ENCODE peak calls at places on chromosomes 4 and X, in eight cellular contexts. F, J, I, Z, W, Q, D and Y are unnamed samples.
A peak's percentile ranks its signal among the peaks of the same experiment; 100 is the strongest.

GRCh38 chr4:65789850-65790249 is 119.6 kb upstream of the EPHA5 start:
- DNase-seq in J (no peak), Z (no peak), Q (no peak), W (no peak), D (no peak), I (no peak), F (no peak), Y (no peak)

GRCh38 chr4:176964116-176964691 is 171.5 kb upstream of the VEGFC start:
- DNase-seq in Z (no peak), F (no peak), Q (no peak), W (no peak), I (peak; percentile 59), J (no peak), D (no peak), Y (no peak)

GRCh38 chr4:7795983-7796382 is 143.7 kb downstream of the AFAP1 start:
- DNase-seq in D (no peak), J (no peak), F (no peak), Z (no peak), W (no peak), Q (no peak), I (no peak), Y (no peak)

GRCh38 chr4:85703098-85703497 is 228.1 kb downstream of the ARHGAP24 start:
- DNase-seq in W (no peak), I (no peak), Z (peak; percentile 21), D (no peak), Q (no peak), F (no peak), J (no peak), Y (no peak)

GRCh38 chr4:18938343-18939109 is 917.0 kb upstream of the LCORL start:
- DNase-seq in Q (no peak), Z (peak; percentile 0), W (no peak), J (no peak), D (no peak), F (no peak), I (no peak), Y (no peak)

GRCh38 chrX:70970482-70970999 is 39.6 kb upstream of the SLC7A3 start:
- DNase-seq in W (no peak), D (no peak), Z (peak; percentile 47), J (no peak), I (peak; percentile 26), Q (no peak), F (no peak), Y (no peak)

GRCh38 chr4:143320113-143320512 is 16.6 kb upstream of the GAB1 start:
- DNase-seq in W (no peak), I (no peak), D (no peak), Q (no peak), Z (no peak), F (no peak), J (no peak), Y (no peak)

GRCh38 chr4:37653601-37654000 is 32.6 kb downstream of the RELL1 start:
- DNase-seq in I (peak; percentile 66), D (no peak), J (no peak), Q (peak; percentile 24), Z (peak; percentile 21), W (no peak), F (no peak), Y (no peak)

GRCh38 chr4:3811621-3812020 is 45.4 kb downstream of the ADRA2C start:
- DNase-seq in Z (no peak), I (no peak), F (no peak), W (no peak), D (no peak), J (no peak), Q (no peak), Y (no peak)

GRCh38 chrX:119374736-119375135 is 24.4 kb upstream of the SLC25A43 start:
- DNase-seq in W (no peak), D (no peak), F (no peak), I (peak; percentile 48), Q (no peak), Z (peak; percentile 72), J (no peak), Y (no peak)

GRCh38 chr4:73823756-73824155 is 12.7 kb upstream of the CXCL6 start:
- DNase-seq in I (no peak), J (no peak), F (no peak), Q (no peak), W (no peak), D (no peak), Z (no peak), Y (no peak)

GRCh38 chr4:3816256-3816825 is 50.2 kb downstream of the ADRA2C start:
- DNase-seq in Z (no peak), D (peak; percentile 32), J (no peak), Q (no peak), W (no peak), F (no peak), I (no peak), Y (no peak)

GRCh38 chr4:2044542-2045517 is 14.3 kb upstream of the NAT8L start:
- DNase-seq in I (no peak), W (no peak), Z (no peak), D (peak; percentile 10), F (no peak), Q (no peak), J (no peak), Y (no peak)

GRCh38 chrX:154036513-154036912 is 16.8 kb upstream of the IRAK1 start:
- DNase-seq in D (no peak), F (no peak), J (no peak), Q (no peak), Z (no peak), I (no peak), W (no peak), Y (no peak)

GRCh38 chr4:15144249-15144966 is 142.1 kb downstream of the CPEB2 start:
- DNase-seq in J (no peak), Q (no peak), Z (no peak), F (no peak), D (no peak), I (peak; percentile 18), W (no peak), Y (no peak)

GRCh38 chrX:75746891-75747639 is 38.0 kb downstream of the MAGEE2 start:
- DNase-seq in F (no peak), Z (peak; percentile 70), D (peak; percentile 63), W (no peak), Q (no peak), J (peak; percentile 33), I (peak; percentile 9), Y (no peak)

GRCh38 chr4:100348472-100348871 is 158.2 kb upstream of the DDIT4L start:
- DNase-seq in D (no peak), J (no peak), F (no peak), Q (peak; percentile 64), Z (peak; percentile 70), W (no peak), I (peak; percentile 91), Y (no peak)

GRCh38 chr4:26873391-26874026 is 12.9 kb downstream of the STIM2 start:
- DNase-seq in F (no peak), I (no peak), Z (no peak), D (no peak), W (no peak), Q (no peak), J (no peak), Y (no peak)

GRCh38 chrX:63922221-63922620 is 137.2 kb upstream of the ARHGEF9 start:
- DNase-seq in J (no peak), Q (peak; percentile 11), F (no peak), D (no peak), Z (peak; percentile 70), I (peak; percentile 38), W (no peak), Y (no peak)